ENCODE peak calls at places on chromosomes 16 and 17, in six cellular contexts. One of them, this sample, is unnamed.

GRCh38 chr17:59004338-59005111 is 102.2 kb downstream of the TRIM37 start:
- DNase-seq in lower lobe of right lung: no peak
- DNase-seq in tibial artery: peak
- DNase-seq in activated T-cell treated with anti-CD3 and anti-CD28 coated beads, Interleukin-2, amount 50 U/mL, for 4 hours: peak
- DNase-seq in nucleus accumbens: no peak
- DNase-seq in stimulated activated CD4-positive, alpha-beta T cell treated with anti-CD3 and anti-CD28 coated beads, Interleukin-1b, Interleukin-23, amount 100 ng/mL, for 24 hours: peak
- DNase-seq in this sample: peak

GRCh38 chr16:83954577-83955016 is 1.6 kb downstream of the OSGIN1 start:
- DNase-seq in tibial artery: peak
- DNase-seq in stimulated activated CD4-positive, alpha-beta T cell treated with anti-CD3 and anti-CD28 coated beads, Interleukin-1b, Interleukin-23, amount 100 ng/mL, for 24 hours: no peak
- DNase-seq in nucleus accumbens: no peak
- DNase-seq in lower lobe of right lung: peak
- DNase-seq in activated T-cell treated with anti-CD3 and anti-CD28 coated beads, Interleukin-2, amount 50 U/mL, for 4 hours: no peak
- DNase-seq in this sample: peak

GRCh38 chr17:3690094-3690715 is 5.8 kb downstream of the P2RX5 start:
- DNase-seq in lower lobe of right lung: peak
- DNase-seq in tibial artery: no peak
- DNase-seq in activated T-cell treated with anti-CD3 and anti-CD28 coated beads, Interleukin-2, amount 50 U/mL, for 4 hours: no peak
- DNase-seq in nucleus accumbens: no peak
- DNase-seq in stimulated activated CD4-positive, alpha-beta T cell treated with anti-CD3 and anti-CD28 coated beads, Interleukin-1b, Interleukin-23, amount 100 ng/mL, for 24 hours: no peak
- DNase-seq in this sample: no peak

GRCh38 chr17:1058423-1059130 is 61.6 kb downstream of the TIMM22 start:
- DNase-seq in activated T-cell treated with anti-CD3 and anti-CD28 coated beads, Interleukin-2, amount 50 U/mL, for 4 hours: peak
- DNase-seq in nucleus accumbens: no peak
- DNase-seq in lower lobe of right lung: peak
- DNase-seq in tibial artery: no peak
- DNase-seq in stimulated activated CD4-positive, alpha-beta T cell treated with anti-CD3 and anti-CD28 coated beads, Interleukin-1b, Interleukin-23, amount 100 ng/mL, for 24 hours: peak
- DNase-seq in this sample: no peak

GRCh38 chr17:62675260-62675659 is 47.8 kb downstream of the MRC2 start:
- DNase-seq in nucleus accumbens: peak
- DNase-seq in activated T-cell treated with anti-CD3 and anti-CD28 coated beads, Interleukin-2, amount 50 U/mL, for 4 hours: no peak
- DNase-seq in tibial artery: no peak
- DNase-seq in lower lobe of right lung: peak
- DNase-seq in stimulated activated CD4-positive, alpha-beta T cell treated with anti-CD3 and anti-CD28 coated beads, Interleukin-1b, Interleukin-23, amount 100 ng/mL, for 24 hours: no peak
- DNase-seq in this sample: no peak

GRCh38 chr17:57987582-57988300 is at the start of gene VEZF1:
- DNase-seq in stimulated activated CD4-positive, alpha-beta T cell treated with anti-CD3 and anti-CD28 coated beads, Interleukin-1b, Interleukin-23, amount 100 ng/mL, for 24 hours: peak
- DNase-seq in tibial artery: peak
- DNase-seq in lower lobe of right lung: peak
- DNase-seq in activated T-cell treated with anti-CD3 and anti-CD28 coated beads, Interleukin-2, amount 50 U/mL, for 4 hours: peak
- DNase-seq in nucleus accumbens: peak
- DNase-seq in this sample: no peak

GRCh38 chr17:9979463-9979995 is 74.5 kb upstream of the RCVRN start:
- DNase-seq in nucleus accumbens: no peak
- DNase-seq in stimulated activated CD4-positive, alpha-beta T cell treated with anti-CD3 and anti-CD28 coated beads, Interleukin-1b, Interleukin-23, amount 100 ng/mL, for 24 hours: no peak
- DNase-seq in tibial artery: no peak
- DNase-seq in lower lobe of right lung: no peak
- DNase-seq in activated T-cell treated with anti-CD3 and anti-CD28 coated beads, Interleukin-2, amount 50 U/mL, for 4 hours: no peak
- DNase-seq in this sample: no peak

GRCh38 chr16:47925811-47926460 is 229.9 kb downstream of the ABCC12 start:
- DNase-seq in lower lobe of right lung: no peak
- DNase-seq in activated T-cell treated with anti-CD3 and anti-CD28 coated beads, Interleukin-2, amount 50 U/mL, for 4 hours: no peak
- DNase-seq in stimulated activated CD4-positive, alpha-beta T cell treated with anti-CD3 and anti-CD28 coated beads, Interleukin-1b, Interleukin-23, amount 100 ng/mL, for 24 hours: no peak
- DNase-seq in nucleus accumbens: no peak
- DNase-seq in tibial artery: no peak
- DNase-seq in this sample: no peak

GRCh38 chr16:28297308-28297707 is 5.0 kb downstream of the SBK1 start:
- DNase-seq in lower lobe of right lung: no peak
- DNase-seq in activated T-cell treated with anti-CD3 and anti-CD28 coated beads, Interleukin-2, amount 50 U/mL, for 4 hours: no peak
- DNase-seq in tibial artery: no peak
- DNase-seq in stimulated activated CD4-positive, alpha-beta T cell treated with anti-CD3 and anti-CD28 coated beads, Interleukin-1b, Interleukin-23, amount 100 ng/mL, for 24 hours: no peak
- DNase-seq in nucleus accumbens: no peak
- DNase-seq in this sample: no peak

GRCh38 chr17:48024149-48025039 is 13.2 kb downstream of the COPZ2 start:
- DNase-seq in lower lobe of right lung: peak
- DNase-seq in tibial artery: peak
- DNase-seq in stimulated activated CD4-positive, alpha-beta T cell treated with anti-CD3 and anti-CD28 coated beads, Interleukin-1b, Interleukin-23, amount 100 ng/mL, for 24 hours: no peak
- DNase-seq in nucleus accumbens: no peak
- DNase-seq in activated T-cell treated with anti-CD3 and anti-CD28 coated beads, Interleukin-2, amount 50 U/mL, for 4 hours: peak
- DNase-seq in this sample: peak

GRCh38 chr16:57070424-57070823 is 22.0 kb upstream of the CPNE2 start:
- DNase-seq in activated T-cell treated with anti-CD3 and anti-CD28 coated beads, Interleukin-2, amount 50 U/mL, for 4 hours: no peak
- DNase-seq in nucleus accumbens: no peak
- DNase-seq in lower lobe of right lung: no peak
- DNase-seq in stimulated activated CD4-positive, alpha-beta T cell treated with anti-CD3 and anti-CD28 coated beads, Interleukin-1b, Interleukin-23, amount 100 ng/mL, for 24 hours: no peak
- DNase-seq in tibial artery: no peak
- DNase-seq in this sample: no peak

GRCh38 chr17:80925668-80926067 is 66.0 kb upstream of the CHMP6 start:
- DNase-seq in tibial artery: no peak
- DNase-seq in activated T-cell treated with anti-CD3 and anti-CD28 coated beads, Interleukin-2, amount 50 U/mL, for 4 hours: no peak
- DNase-seq in lower lobe of right lung: no peak
- DNase-seq in stimulated activated CD4-positive, alpha-beta T cell treated with anti-CD3 and anti-CD28 coated beads, Interleukin-1b, Interleukin-23, amount 100 ng/mL, for 24 hours: no peak
- DNase-seq in nucleus accumbens: no peak
- DNase-seq in this sample: no peak

GRCh38 chr17:45999900-46000290 is 845 bp downstream of the STH start:
- DNase-seq in lower lobe of right lung: no peak
- DNase-seq in nucleus accumbens: no peak
- DNase-seq in activated T-cell treated with anti-CD3 and anti-CD28 coated beads, Interleukin-2, amount 50 U/mL, for 4 hours: no peak
- DNase-seq in stimulated activated CD4-positive, alpha-beta T cell treated with anti-CD3 and anti-CD28 coated beads, Interleukin-1b, Interleukin-23, amount 100 ng/mL, for 24 hours: no peak
- DNase-seq in tibial artery: no peak
- DNase-seq in this sample: no peak

GRCh38 chr17:74646231-74646630 is 22.7 kb upstream of the CD300E start:
- DNase-seq in activated T-cell treated with anti-CD3 and anti-CD28 coated beads, Interleukin-2, amount 50 U/mL, for 4 hours: no peak
- DNase-seq in stimulated activated CD4-positive, alpha-beta T cell treated with anti-CD3 and anti-CD28 coated beads, Interleukin-1b, Interleukin-23, amount 100 ng/mL, for 24 hours: no peak
- DNase-seq in tibial artery: no peak
- DNase-seq in lower lobe of right lung: no peak
- DNase-seq in nucleus accumbens: no peak
- DNase-seq in this sample: no peak

GRCh38 chr16:27634781-27635180 is 84.8 kb downstream of the KATNIP start:
- DNase-seq in lower lobe of right lung: no peak
- DNase-seq in tibial artery: no peak
- DNase-seq in activated T-cell treated with anti-CD3 and anti-CD28 coated beads, Interleukin-2, amount 50 U/mL, for 4 hours: no peak
- DNase-seq in nucleus accumbens: no peak
- DNase-seq in stimulated activated CD4-positive, alpha-beta T cell treated with anti-CD3 and anti-CD28 coated beads, Interleukin-1b, Interleukin-23, amount 100 ng/mL, for 24 hours: no peak
- DNase-seq in this sample: no peak

GRCh38 chr16:24396350-24397271 is 140.5 kb downstream of the CACNG3 start:
- DNase-seq in stimulated activated CD4-positive, alpha-beta T cell treated with anti-CD3 and anti-CD28 coated beads, Interleukin-1b, Interleukin-23, amount 100 ng/mL, for 24 hours: no peak
- DNase-seq in tibial artery: no peak
- DNase-seq in lower lobe of right lung: no peak
- DNase-seq in nucleus accumbens: no peak
- DNase-seq in activated T-cell treated with anti-CD3 and anti-CD28 coated beads, Interleukin-2, amount 50 U/mL, for 4 hours: no peak
- DNase-seq in this sample: no peak

GRCh38 chr16:23434380-23434779 is 18.6 kb downstream of the COG7 start:
- DNase-seq in activated T-cell treated with anti-CD3 and anti-CD28 coated beads, Interleukin-2, amount 50 U/mL, for 4 hours: no peak
- DNase-seq in stimulated activated CD4-positive, alpha-beta T cell treated with anti-CD3 and anti-CD28 coated beads, Interleukin-1b, Interleukin-23, amount 100 ng/mL, for 24 hours: no peak
- DNase-seq in nucleus accumbens: no peak
- DNase-seq in tibial artery: no peak
- DNase-seq in lower lobe of right lung: no peak
- DNase-seq in this sample: no peak

GRCh38 chr16:30351586-30352419 is 3.3 kb downstream of the CD2BP2 start:
- DNase-seq in tibial artery: peak
- DNase-seq in activated T-cell treated with anti-CD3 and anti-CD28 coated beads, Interleukin-2, amount 50 U/mL, for 4 hours: no peak
- DNase-seq in nucleus accumbens: peak
- DNase-seq in lower lobe of right lung: peak
- DNase-seq in stimulated activated CD4-positive, alpha-beta T cell treated with anti-CD3 and anti-CD28 coated beads, Interleukin-1b, Interleukin-23, amount 100 ng/mL, for 24 hours: no peak
- DNase-seq in this sample: peak

GRCh38 chr16:49575352-49576172 is 202.0 kb downstream of the C16orf78 start:
- DNase-seq in tibial artery: peak
- DNase-seq in lower lobe of right lung: peak
- DNase-seq in stimulated activated CD4-positive, alpha-beta T cell treated with anti-CD3 and anti-CD28 coated beads, Interleukin-1b, Interleukin-23, amount 100 ng/mL, for 24 hours: no peak
- DNase-seq in activated T-cell treated with anti-CD3 and anti-CD28 coated beads, Interleukin-2, amount 50 U/mL, for 4 hours: no peak
- DNase-seq in nucleus accumbens: no peak
- DNase-seq in this sample: no peak

GRCh38 chr16:87496101-87496801 is 3.4 kb upstream of the ZCCHC14 start:
- DNase-seq in activated T-cell treated with anti-CD3 and anti-CD28 coated beads, Interleukin-2, amount 50 U/mL, for 4 hours: no peak
- DNase-seq in stimulated activated CD4-positive, alpha-beta T cell treated with anti-CD3 and anti-CD28 coated beads, Interleukin-1b, Interleukin-23, amount 100 ng/mL, for 24 hours: no peak
- DNase-seq in nucleus accumbens: no peak
- DNase-seq in tibial artery: no peak
- DNase-seq in lower lobe of right lung: no peak
- DNase-seq in this sample: no peak

GRCh38 chr17:44920565-44920940 is 5.3 kb upstream of the GFAP start:
- DNase-seq in nucleus accumbens: no peak
- DNase-seq in lower lobe of right lung: peak
- DNase-seq in stimulated activated CD4-positive, alpha-beta T cell treated with anti-CD3 and anti-CD28 coated beads, Interleukin-1b, Interleukin-23, amount 100 ng/mL, for 24 hours: no peak
- DNase-seq in tibial artery: no peak
- DNase-seq in activated T-cell treated with anti-CD3 and anti-CD28 coated beads, Interleukin-2, amount 50 U/mL, for 4 hours: no peak
- DNase-seq in this sample: no peak

GRCh38 chr17:74935585-74936469 is at the start of gene OTOP3:
- DNase-seq in stimulated activated CD4-positive, alpha-beta T cell treated with anti-CD3 and anti-CD28 coated beads, Interleukin-1b, Interleukin-23, amount 100 ng/mL, for 24 hours: no peak
- DNase-seq in nucleus accumbens: no peak
- DNase-seq in activated T-cell treated with anti-CD3 and anti-CD28 coated beads, Interleukin-2, amount 50 U/mL, for 4 hours: no peak
- DNase-seq in tibial artery: no peak
- DNase-seq in lower lobe of right lung: no peak
- DNase-seq in this sample: no peak

GRCh38 chr16:8931864-8932263 is 31.8 kb downstream of the USP7 start:
- DNase-seq in nucleus accumbens: no peak
- DNase-seq in tibial artery: peak
- DNase-seq in stimulated activated CD4-positive, alpha-beta T cell treated with anti-CD3 and anti-CD28 coated beads, Interleukin-1b, Interleukin-23, amount 100 ng/mL, for 24 hours: peak
- DNase-seq in activated T-cell treated with anti-CD3 and anti-CD28 coated beads, Interleukin-2, amount 50 U/mL, for 4 hours: peak
- DNase-seq in lower lobe of right lung: no peak
- DNase-seq in this sample: no peak

GRCh38 chr16:85970712-85971220 is 71.8 kb downstream of the IRF8 start:
- DNase-seq in activated T-cell treated with anti-CD3 and anti-CD28 coated beads, Interleukin-2, amount 50 U/mL, for 4 hours: no peak
- DNase-seq in tibial artery: no peak
- DNase-seq in stimulated activated CD4-positive, alpha-beta T cell treated with anti-CD3 and anti-CD28 coated beads, Interleukin-1b, Interleukin-23, amount 100 ng/mL, for 24 hours: no peak
- DNase-seq in lower lobe of right lung: no peak
- DNase-seq in nucleus accumbens: no peak
- DNase-seq in this sample: no peak

GRCh38 chr17:601462-602303 is 113.0 kb downstream of the VPS53 start:
- DNase-seq in lower lobe of right lung: no peak
- DNase-seq in activated T-cell treated with anti-CD3 and anti-CD28 coated beads, Interleukin-2, amount 50 U/mL, for 4 hours: no peak
- DNase-seq in nucleus accumbens: no peak
- DNase-seq in stimulated activated CD4-positive, alpha-beta T cell treated with anti-CD3 and anti-CD28 coated beads, Interleukin-1b, Interleukin-23, amount 100 ng/mL, for 24 hours: no peak
- DNase-seq in tibial artery: no peak
- DNase-seq in this sample: peak

GRCh38 chr16:87066695-87067556 is 250.3 kb downstream of the C16orf95 start:
- DNase-seq in nucleus accumbens: no peak
- DNase-seq in stimulated activated CD4-positive, alpha-beta T cell treated with anti-CD3 and anti-CD28 coated beads, Interleukin-1b, Interleukin-23, amount 100 ng/mL, for 24 hours: no peak
- DNase-seq in tibial artery: no peak
- DNase-seq in lower lobe of right lung: no peak
- DNase-seq in activated T-cell treated with anti-CD3 and anti-CD28 coated beads, Interleukin-2, amount 50 U/mL, for 4 hours: no peak
- DNase-seq in this sample: no peak

GRCh38 chr16:77584205-77584859 is 138.0 kb upstream of the NUDT7 start:
- DNase-seq in nucleus accumbens: no peak
- DNase-seq in stimulated activated CD4-positive, alpha-beta T cell treated with anti-CD3 and anti-CD28 coated beads, Interleukin-1b, Interleukin-23, amount 100 ng/mL, for 24 hours: peak
- DNase-seq in lower lobe of right lung: no peak
- DNase-seq in tibial artery: peak
- DNase-seq in activated T-cell treated with anti-CD3 and anti-CD28 coated beads, Interleukin-2, amount 50 U/mL, for 4 hours: peak
- DNase-seq in this sample: peak

GRCh38 chr17:75549246-75550138 is 24.0 kb downstream of the LLGL2 start:
- DNase-seq in lower lobe of right lung: peak
- DNase-seq in stimulated activated CD4-positive, alpha-beta T cell treated with anti-CD3 and anti-CD28 coated beads, Interleukin-1b, Interleukin-23, amount 100 ng/mL, for 24 hours: no peak
- DNase-seq in tibial artery: no peak
- DNase-seq in activated T-cell treated with anti-CD3 and anti-CD28 coated beads, Interleukin-2, amount 50 U/mL, for 4 hours: no peak
- DNase-seq in nucleus accumbens: no peak
- DNase-seq in this sample: no peak

GRCh38 chr17:75406222-75406615 is 741 bp upstream of the GRB2 start:
- DNase-seq in tibial artery: no peak
- DNase-seq in nucleus accumbens: no peak
- DNase-seq in lower lobe of right lung: no peak
- DNase-seq in activated T-cell treated with anti-CD3 and anti-CD28 coated beads, Interleukin-2, amount 50 U/mL, for 4 hours: no peak
- DNase-seq in stimulated activated CD4-positive, alpha-beta T cell treated with anti-CD3 and anti-CD28 coated beads, Interleukin-1b, Interleukin-23, amount 100 ng/mL, for 24 hours: no peak
- DNase-seq in this sample: no peak

GRCh38 chr17:57619061-57619937 is 125.8 kb downstream of the CCDC182 start:
- DNase-seq in activated T-cell treated with anti-CD3 and anti-CD28 coated beads, Interleukin-2, amount 50 U/mL, for 4 hours: no peak
- DNase-seq in lower lobe of right lung: no peak
- DNase-seq in nucleus accumbens: no peak
- DNase-seq in stimulated activated CD4-positive, alpha-beta T cell treated with anti-CD3 and anti-CD28 coated beads, Interleukin-1b, Interleukin-23, amount 100 ng/mL, for 24 hours: no peak
- DNase-seq in tibial artery: no peak
- DNase-seq in this sample: no peak

GRCh38 chr16:72932677-72933335 is 115.1 kb downstream of the ZFHX3 start:
- DNase-seq in lower lobe of right lung: no peak
- DNase-seq in nucleus accumbens: no peak
- DNase-seq in activated T-cell treated with anti-CD3 and anti-CD28 coated beads, Interleukin-2, amount 50 U/mL, for 4 hours: no peak
- DNase-seq in tibial artery: no peak
- DNase-seq in stimulated activated CD4-positive, alpha-beta T cell treated with anti-CD3 and anti-CD28 coated beads, Interleukin-1b, Interleukin-23, amount 100 ng/mL, for 24 hours: no peak
- DNase-seq in this sample: no peak

GRCh38 chr17:77011173-77012011 is 129.4 kb upstream of the SEC14L1 start:
- DNase-seq in lower lobe of right lung: peak
- DNase-seq in tibial artery: no peak
- DNase-seq in nucleus accumbens: no peak
- DNase-seq in stimulated activated CD4-positive, alpha-beta T cell treated with anti-CD3 and anti-CD28 coated beads, Interleukin-1b, Interleukin-23, amount 100 ng/mL, for 24 hours: peak
- DNase-seq in activated T-cell treated with anti-CD3 and anti-CD28 coated beads, Interleukin-2, amount 50 U/mL, for 4 hours: peak
- DNase-seq in this sample: no peak